ENCODE peak calls at places on chromosomes 2 and 18, in seven cellular contexts. W, F, E, M, Q, X and K are unnamed samples.
A peak's percentile ranks its signal among the peaks of the same experiment; 100 is the strongest.

GRCh38 chr2:163919717-163920116 is 183.9 kb upstream of the FIGN start:
- DNase-seq in E (no peak), M (no peak), Q (no peak), F (no peak), W (no peak), X (no peak), K (no peak)

GRCh38 chr2:144522741-144523605 is 3.1 kb upstream of the ZEB2 start:
- DNase-seq in X (peak; percentile 52), Q (peak; percentile 65), F (no peak), E (no peak), M (no peak), W (no peak), K (peak; percentile 86)

GRCh38 chr2:47265751-47266231 is 110.7 kb upstream of the STPG4 start:
- DNase-seq in Q (no peak), F (no peak), E (peak; percentile 50), M (peak; percentile 39), X (no peak), W (no peak), K (no peak)

GRCh38 chr18:3051718-3052410 is 38.9 kb upstream of the LPIN2 start:
- DNase-seq in Q (no peak), M (peak; percentile 71), X (no peak), E (no peak), W (no peak), F (no peak), K (peak; percentile 39)

GRCh38 chr2:232013701-232014353 is 52.3 kb downstream of the DIS3L2 start:
- DNase-seq in X (no peak), M (no peak), W (peak; percentile 37), F (no peak), E (peak; percentile 56), Q (no peak), K (no peak)

GRCh38 chr2:219025637-219026585 is 15.4 kb downstream of the CFAP65 start:
- DNase-seq in E (no peak), Q (no peak), W (no peak), X (no peak), F (no peak), M (no peak), K (no peak)

GRCh38 chr2:142545036-142545435 is 332.4 kb upstream of the KYNU start:
- DNase-seq in W (no peak), M (no peak), E (no peak), F (no peak), Q (no peak), X (no peak), K (no peak)

GRCh38 chr2:106566050-106566449 is 78.9 kb downstream of the CD8B2 start:
- DNase-seq in F (no peak), E (peak; percentile 7), W (peak; percentile 59), X (no peak), M (no peak), Q (peak; percentile 55), K (no peak)

GRCh38 chr18:8359076-8359475 is 250.2 kb upstream of the RAB12 start:
- DNase-seq in M (no peak), F (no peak), W (no peak), E (no peak), Q (no peak), X (peak; percentile 47), K (peak; percentile 69)

GRCh38 chr18:830315-830901 is 18.4 kb upstream of the YES1 start:
- DNase-seq in F (no peak), M (no peak), E (no peak), X (peak; percentile 55), W (peak; percentile 56), Q (no peak), K (peak; percentile 74)

GRCh38 chr18:79121746-79122474 is 52.7 kb downstream of the ATP9B start:
- DNase-seq in M (no peak), W (peak; percentile 30), F (no peak), E (no peak), X (no peak), Q (no peak), K (no peak)

GRCh38 chr2:113251118-113251517 is 27.6 kb downstream of the PAX8 start:
- DNase-seq in Q (no peak), W (no peak), X (no peak), F (no peak), M (no peak), E (peak; percentile 29), K (no peak)

GRCh38 chr2:11551569-11552259 is 17.9 kb downstream of the GREB1 start:
- DNase-seq in E (no peak), X (no peak), M (no peak), Q (no peak), W (no peak), F (no peak), K (peak; percentile 44)

GRCh38 chr2:48483916-48484315 is 46.0 kb upstream of the STON1 start:
- DNase-seq in M (no peak), E (no peak), F (no peak), Q (no peak), W (no peak), X (no peak), K (no peak)

GRCh38 chr2:128735296-128735960 is 416.8 kb upstream of the HS6ST1 start:
- DNase-seq in X (no peak), M (no peak), F (no peak), W (no peak), Q (no peak), E (no peak), K (no peak)

GRCh38 chr2:120446236-120447121 is 100.5 kb downstream of the INHBB start:
- DNase-seq in X (no peak), F (no peak), Q (no peak), W (no peak), E (no peak), M (no peak), K (no peak)

GRCh38 chr2:152826880-152827279 is 108.5 kb downstream of the ARL6IP6 start:
- DNase-seq in Q (no peak), F (peak; percentile 7), M (no peak), X (no peak), E (peak; percentile 36), W (no peak), K (no peak)

GRCh38 chr18:26091047-26091630 is 726 bp upstream of the SS18 start:
- DNase-seq in Q (peak; percentile 77), E (no peak), M (peak; percentile 74), X (no peak), W (peak; percentile 78), F (no peak), K (no peak)

GRCh38 chr18:54671291-54671881 is 80.3 kb downstream of the DYNAP start:
- DNase-seq in W (peak; percentile 35), X (no peak), Q (no peak), F (no peak), E (peak; percentile 70), M (no peak), K (no peak)

GRCh38 chr2:96512341-96512740 is 7.2 kb upstream of the NEURL3 start:
- DNase-seq in W (no peak), F (no peak), M (no peak), Q (no peak), X (no peak), E (no peak), K (no peak)

GRCh38 chr2:18792226-18792629 is 202.9 kb upstream of the NT5C1B start:
- DNase-seq in E (no peak), F (no peak), W (no peak), X (no peak), Q (no peak), M (no peak), K (no peak)

GRCh38 chr2:203835420-203835819 is 32.2 kb upstream of the CTLA4 start:
- DNase-seq in W (no peak), Q (no peak), F (no peak), X (no peak), M (no peak), E (no peak), K (no peak)

GRCh38 chr2:149161481-149162225 is 123.2 kb downstream of the LYPD6B start:
- DNase-seq in F (no peak), E (no peak), Q (no peak), X (no peak), W (no peak), M (no peak), K (no peak)

GRCh38 chr2:71453404-71454220 is at the start of gene DYSF:
- DNase-seq in F (peak; percentile 47), E (peak; percentile 61), Q (peak; percentile 80), W (no peak), M (no peak), X (peak; percentile 85), K (peak; percentile 93)

DNA sequence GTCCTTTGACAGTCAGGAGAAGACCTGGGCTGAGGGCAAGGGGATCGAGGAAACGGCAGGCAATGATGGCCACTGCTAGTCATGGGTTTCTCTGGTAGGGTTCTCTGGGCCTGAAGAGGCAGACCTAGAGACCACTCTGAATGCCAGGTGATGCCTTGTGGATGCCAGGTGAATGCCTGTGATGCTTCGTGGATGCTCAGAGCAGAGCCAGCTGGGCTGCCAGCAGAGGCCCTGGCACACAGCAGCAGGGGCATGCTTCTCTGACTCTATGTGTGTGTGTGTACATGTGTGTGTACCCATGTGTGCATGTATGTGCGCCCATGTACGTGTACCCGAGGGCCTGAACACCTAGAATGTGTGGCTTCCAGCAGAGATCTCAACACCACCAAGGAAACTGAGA is 172.0 kb downstream of the TNS1 start:
- DNase-seq in M (no peak), F (no peak), W (no peak), Q (peak; percentile 22), X (no peak), E (no peak), K (no peak)
- H3K4me1 ChIP-seq in M (no peaks in the 10 kb centered on the region), F (no peaks in the 10 kb centered on the region), W (no peaks in the 10 kb centered on the region), Q (peaks cover 56% of the 10 kb centered on the region), X (no peaks in the 10 kb centered on the region), E (no peaks in the 10 kb centered on the region), K (peaks cover 4% of the 10 kb centered on the region)

GRCh38 chr18:13543144-13543543 is 183.2 kb downstream of the FAM210A start:
- DNase-seq in M (no peak), F (no peak), W (no peak), Q (no peak), E (no peak), X (no peak), K (peak; percentile 24)
- H3K27me3 ChIP-seq in M (no peaks in the 10 kb centered on the region), F (no peaks in the 10 kb centered on the region), W (no peaks in the 10 kb centered on the region), Q (no peaks in the 10 kb centered on the region), E (peaks cover 95% of the 10 kb centered on the region), X (no peaks in the 10 kb centered on the region), K (no peaks in the 10 kb centered on the region)

GRCh38 chr2:135701442-135701841 is 40.2 kb upstream of the UBXN4 start:
- DNase-seq in F (no peak), W (no peak), X (no peak), M (no peak), E (peak; percentile 57), Q (no peak), K (no peak)

GRCh38 chr2:135694711-135695110 is 46.9 kb upstream of the UBXN4 start:
- DNase-seq in F (no peak), M (no peak), W (no peak), X (no peak), Q (no peak), E (no peak), K (no peak)

GRCh38 chr2:135703300-135703699 is 38.4 kb upstream of the UBXN4 start:
- DNase-seq in M (no peak), E (no peak), X (no peak), F (no peak), Q (no peak), W (no peak), K (no peak)

GRCh38 chr2:135698838-135699237 is 42.8 kb upstream of the UBXN4 start:
- DNase-seq in E (no peak), Q (no peak), M (no peak), W (no peak), F (no peak), X (no peak), K (no peak)
- H3K4me1 ChIP-seq in E (no peaks in the 10 kb centered on the region), Q (no peaks in the 10 kb centered on the region), M (no peaks in the 10 kb centered on the region), W (no peaks in the 10 kb centered on the region), F (no peaks in the 10 kb centered on the region), X (no peaks in the 10 kb centered on the region), K (peaks cover 4% of the 10 kb centered on the region)

DNA sequence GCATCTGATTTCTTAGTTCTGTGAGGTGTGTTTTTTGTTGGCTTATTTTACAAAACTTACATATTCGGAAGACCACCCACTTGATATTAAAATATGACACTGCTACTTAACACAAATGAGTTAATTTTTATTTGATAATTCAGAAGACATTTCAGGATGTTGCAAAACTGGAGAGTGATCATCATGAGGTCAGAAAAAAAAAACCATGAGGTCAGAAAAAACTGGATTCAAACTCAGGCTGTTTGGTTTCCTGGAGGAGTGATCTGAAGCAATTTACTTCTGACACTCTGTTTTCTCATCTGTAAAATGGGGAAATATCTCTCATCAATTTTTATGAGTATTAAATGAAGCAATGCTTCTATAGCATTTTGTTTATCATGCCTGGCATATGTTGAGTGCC is 1.8 kb upstream of the CCBE1 start:
- DNase-seq in Q (no peak), F (no peak), E (no peak), W (no peak), M (no peak), X (no peak), K (no peak)
- H3K27me3 ChIP-seq in Q (peaks cover 47% of the 10 kb centered on the region), F (peaks cover 31% of the 10 kb centered on the region), E (no peaks in the 10 kb centered on the region), W (no peaks in the 10 kb centered on the region), M (peaks cover 21% of the 10 kb centered on the region), X (peaks cover 25% of the 10 kb centered on the region), K (peaks cover 46% of the 10 kb centered on the region)